ENCODE peak calls at places on chromosomes 3 and 15, in seven cellular contexts. X is testis; T is ovary; H is transverse colon; J is heart right ventricle; Q is left ventricle myocardium inferior; D is CD8-positive, alpha-beta T cell. M is an unnamed sample. For H3K4me1, the result is how much of the 10 kb centered on the place peaks cover.

GRCh38 chr3:69250014-69250413 is 127.6 kb upstream of the LMOD3 start:
- DNase-seq in X (no peak), T (no peak), H (peak), J (no peak), Q (no peak), D (peak), M (no peak)

GRCh38 chr3:9349321-9350117 is 13.3 kb upstream of the THUMPD3 start:
- DNase-seq in X (no peak), T (no peak), H (no peak), J (no peak), Q (no peak), D (no peak), M (no peak)

GRCh38 chr3:11844891-11845290 is 1.8 kb downstream of the TAMM41 start:
- DNase-seq in X (no peak), T (no peak), H (no peak), J (no peak), Q (no peak), D (no peak), M (no peak)

GRCh38 chr15:22980189-22981136 is at the start of gene CYFIP1:
- DNase-seq in X (peak), T (peak), H (peak), J (peak), Q (peak), D (no peak), M (peak)

GRCh38 chr3:138862531-138862923 is 27.8 kb upstream of the PIK3CB start:
- DNase-seq in X (no peak), T (no peak), H (peak), J (no peak), Q (no peak), D (no peak), M (no peak)

GRCh38 chr3:173819368-173819767 is 421.8 kb downstream of the NLGN1 start:
- DNase-seq in X (no peak), T (no peak), H (no peak), J (no peak), Q (no peak), D (no peak), M (no peak)

GRCh38 chr3:195609229-195609628 is 25.5 kb upstream of the APOD start:
- DNase-seq in X (no peak), T (no peak), H (no peak), J (no peak), Q (no peak), D (no peak), M (no peak)

GRCh38 chr3:50418845-50419244 is 59.5 kb upstream of the TMEM115 start:
- DNase-seq in X (no peak), T (no peak), H (no peak), J (no peak), Q (no peak), D (no peak), M (no peak)

GRCh38 chr3:25719321-25719720 is 54.6 kb upstream of the TOP2B start:
- DNase-seq in X (no peak), T (no peak), H (no peak), J (no peak), Q (no peak), D (no peak), M (no peak)

GRCh38 chr3:116005404-116005803 is 382.1 kb downstream of the GAP43 start:
- DNase-seq in X (peak), T (peak), H (no peak), J (peak), Q (peak), D (no peak), M (no peak)

GRCh38 chr15:99252326-99252725 is 1.0 kb downstream of the LRRC28 start:
- DNase-seq in X (no peak), T (no peak), H (no peak), J (no peak), Q (no peak), D (no peak), M (no peak)
- H3K4me1 ChIP-seq in X (under half), T (under half), H (under half), J (under half), Q (under half), D (under half), M (under half)

DNA sequence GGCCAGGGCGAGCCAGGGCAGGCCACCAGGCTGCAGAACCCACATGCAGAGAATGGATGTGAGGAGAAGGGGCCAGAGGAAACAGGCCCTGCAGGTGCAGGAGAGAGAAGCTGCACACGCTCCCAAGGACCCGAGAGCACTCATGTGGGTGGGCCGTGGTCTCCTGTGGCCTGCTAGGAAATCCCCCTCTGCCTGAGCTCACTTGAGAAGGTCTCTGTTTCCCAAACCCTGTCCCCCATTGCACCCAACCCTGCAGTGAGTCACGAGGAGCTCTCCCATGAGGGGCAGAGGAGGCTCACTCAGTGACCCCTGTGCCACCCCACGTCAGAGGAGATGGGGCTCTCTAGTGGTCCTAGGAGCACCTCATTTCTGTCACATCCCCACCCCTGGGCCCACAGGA is 111.1 kb downstream of the KLF13 start:
- DNase-seq in X (no peak), T (no peak), H (no peak), J (no peak), Q (no peak), D (no peak), M (no peak)
- H3K4me1 ChIP-seq in X (under half), T (under half), H (half or more), J (under half), Q (under half), D (half or more), M (under half)

GRCh38 chr15:61295239-61295638 is 66.1 kb upstream of the RORA start:
- DNase-seq in X (no peak), T (no peak), H (no peak), J (no peak), Q (no peak), D (no peak), M (no peak)
- H3K4me1 ChIP-seq in X (under half), T (under half), H (under half), J (under half), Q (under half), D (under half), M (under half)

DNA sequence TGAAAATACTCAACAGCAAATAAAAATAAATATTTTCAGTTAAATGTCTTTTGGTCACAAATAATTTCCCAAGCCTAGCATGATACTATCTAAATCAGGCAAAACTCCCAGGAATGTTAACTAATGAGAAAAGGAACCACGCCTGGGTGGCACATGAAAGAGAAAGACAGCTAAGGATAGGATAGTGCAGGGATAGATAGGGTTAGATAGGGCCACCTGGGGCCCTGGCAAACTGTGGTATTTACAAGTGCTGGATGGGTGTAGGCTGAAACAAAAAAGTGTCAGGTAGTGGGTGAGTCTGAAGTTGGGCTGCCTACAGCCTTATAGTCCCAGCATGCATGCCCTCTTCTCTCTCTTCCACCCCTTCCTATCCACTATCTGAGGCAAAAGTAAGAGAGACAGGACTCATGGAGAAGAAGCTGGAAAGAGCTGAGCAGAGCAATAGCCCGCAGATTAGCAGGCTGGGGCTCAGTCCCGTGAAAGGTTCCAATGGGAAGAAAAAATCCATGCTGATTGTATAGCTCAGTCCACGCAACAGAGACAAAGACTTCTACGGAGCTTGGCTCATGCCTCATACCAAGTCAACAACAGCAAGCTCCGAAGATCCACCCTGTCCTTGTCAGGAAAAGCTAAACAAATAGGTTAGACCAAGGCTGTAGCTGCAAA is 342.2 kb upstream of the ATP11B start:
- DNase-seq in X (no peak), T (no peak), H (no peak), J (no peak), Q (no peak), D (no peak), M (no peak)
- H3K4me1 ChIP-seq in X (under half), T (under half), H (under half), J (under half), Q (under half), D (under half), M (under half)